ENCODE peak calls at places on chromosomes 3 and 15, in eight cellular contexts. Q is Caki2; J is prostate gland; F is HT1080; V is stimulated activated CD4-positive, alpha-beta T cell treated with anti-CD3 and anti-CD28 coated beads, Interleukin-12 subunit alpha, Interleukin-12 subunit beta, amount 100 ng/mL, for 4 hours; O is HTR-8/SVneo; D is coronary artery; G is Daoy. I is an unnamed sample.

GRCh38 chr15:49492834-49493233 is 69.8 kb downstream of the FGF7 start:
- DNase-seq in Q (no peak), J (no peak), F (peak; percentile 13), V (no peak), O (no peak), D (no peak), G (no peak), I (no peak)

GRCh38 chr3:128133273-128133883 is 9.8 kb upstream of the RUVBL1 start:
- DNase-seq in Q (peak; percentile 16), J (no peak), F (peak; percentile 54), V (no peak), O (peak; percentile 29), D (no peak), G (peak; percentile 47), I (no peak)

GRCh38 chr3:115401298-115401697 is 222.0 kb upstream of the GAP43 start:
- DNase-seq in Q (no peak), J (no peak), F (peak; percentile 61), V (no peak), O (no peak), D (no peak), G (peak; percentile 81), I (no peak)

GRCh38 chr15:34160735-34161134 is 49.2 kb downstream of the KATNBL1 start:
- DNase-seq in Q (no peak), J (no peak), F (no peak), V (no peak), O (no peak), D (no peak), G (no peak), I (no peak)

GRCh38 chr3:158801200-158801599 is 654 bp upstream of the MFSD1 start:
- DNase-seq in Q (peak; percentile 14), J (peak; percentile 25), F (no peak), V (no peak), O (no peak), D (no peak), G (no peak), I (no peak)

GRCh38 chr3:32106132-32106928 is at the start of gene GPD1L:
- DNase-seq in Q (peak; percentile 90), J (peak; percentile 94), F (peak; percentile 95), V (peak; percentile 91), O (peak; percentile 94), D (peak; percentile 96), G (peak; percentile 95), I (peak; percentile 82)

GRCh38 chr3:3177861-3178497 is 1.5 kb downstream of the CRBN start:
- DNase-seq in Q (no peak), J (no peak), F (peak; percentile 16), V (no peak), O (no peak), D (no peak), G (no peak), I (no peak)

GRCh38 chr15:34620814-34621213 is 37.4 kb upstream of the GOLGA8B start:
- DNase-seq in Q (no peak), J (no peak), F (no peak), V (no peak), O (no peak), D (no peak), G (no peak), I (no peak)

GRCh38 chr3:128442070-128442469 is 24.6 kb downstream of the DNAJB8 start:
- DNase-seq in Q (no peak), J (no peak), F (no peak), V (no peak), O (no peak), D (no peak), G (no peak), I (no peak)

GRCh38 chr15:46670256-46670655 is 1035.4 kb downstream of the SQOR start:
- DNase-seq in Q (no peak), J (no peak), F (no peak), V (no peak), O (no peak), D (no peak), G (no peak), I (no peak)

GRCh38 chr15:48479751-48480150 is 148.5 kb downstream of the DUT start:
- DNase-seq in Q (no peak), J (no peak), F (no peak), V (no peak), O (no peak), D (no peak), G (no peak), I (no peak)

GRCh38 chr15:31256385-31257265 is 70.0 kb upstream of the KLF13 start:
- DNase-seq in Q (no peak), J (no peak), F (no peak), V (no peak), O (no peak), D (no peak), G (no peak), I (no peak)

GRCh38 chr3:48960841-48961413 is 29.1 kb upstream of the P4HTM start:
- DNase-seq in Q (no peak), J (no peak), F (no peak), V (no peak), O (no peak), D (no peak), G (no peak), I (no peak)

GRCh38 chr15:96331141-96331941 is 841 bp downstream of the NR2F2 start:
- DNase-seq in Q (peak; percentile 73), J (no peak), F (peak; percentile 68), V (no peak), O (no peak), D (peak; percentile 69), G (peak; percentile 59), I (no peak)

GRCh38 chr3:23580337-23580736 is 225.4 kb upstream of the UBE2E1 start:
- DNase-seq in Q (no peak), J (no peak), F (no peak), V (no peak), O (no peak), D (no peak), G (no peak), I (no peak)

GRCh38 chr15:33955945-33956344 is 12.4 kb upstream of the CHRM5 start:
- DNase-seq in Q (no peak), J (no peak), F (no peak), V (no peak), O (no peak), D (no peak), G (no peak), I (no peak)

GRCh38 chr3:37338500-37338899 is 164.1 kb upstream of the LRRFIP2 start:
- DNase-seq in Q (no peak), J (no peak), F (no peak), V (no peak), O (no peak), D (no peak), G (no peak), I (no peak)

GRCh38 chr15:98815207-98815606 is 166.9 kb downstream of the IGF1R start:
- DNase-seq in Q (no peak), J (no peak), F (no peak), V (no peak), O (no peak), D (no peak), G (no peak), I (no peak)

GRCh38 chr3:136925425-136926190 is 32.2 kb upstream of the IL20RB start:
- DNase-seq in Q (no peak), J (no peak), F (no peak), V (no peak), O (no peak), D (no peak), G (no peak), I (no peak)

GRCh38 chr15:63519548-63520178 is 15.3 kb downstream of the USP3 start:
- DNase-seq in Q (no peak), J (no peak), F (no peak), V (no peak), O (no peak), D (no peak), G (no peak), I (no peak)

I was measured in stimulated activated CD8-positive, alpha-beta memory T cell treated with anti-CD3 and anti-CD28 coated beads, Interleukin-7, amount 100 ng/mL, for 24 hours.